ENCODE peak calls at places on chromosome 11, in five cellular contexts. U is AG09309; P is NCI-H446; S is H1; E is stimulated activated CD4-positive, alpha-beta T cell treated with anti-CD3 and anti-CD28 coated beads, Interleukin-1b, Interleukin-23, amount 100 ng/mL, for 1 hour. H is an unnamed sample.

GRCh38 chr11:85867751-85868150 is 12.6 kb downstream of the CCDC83 start:
- DNase-seq in U (no peak), P (no peak), S (no peak), E (no peak), H (no peak)

GRCh38 chr11:13837286-13837685 is 125.2 kb upstream of the SPON1 start:
- DNase-seq in U (no peak), P (no peak), S (no peak), E (no peak), H (no peak)

GRCh38 chr11:94662065-94662779 is 95.1 kb downstream of the PIWIL4 start:
- DNase-seq in U (no peak), P (no peak), S (no peak), E (no peak), H (no peak)

GRCh38 chr11:43955381-43956118 is 13.1 kb downstream of the C11orf96 start:
- DNase-seq in U (no peak), P (no peak), S (no peak), E (no peak), H (no peak)

GRCh38 chr11:83836883-83837654 is 550.9 kb upstream of the CCDC90B start:
- DNase-seq in U (no peak), P (peak; percentile 56), S (peak; percentile 61), E (no peak), H (peak; percentile 20)

GRCh38 chr11:75351541-75352416 is at the start of gene ARRB1:
- DNase-seq in U (no peak), P (no peak), S (peak; percentile 69), E (peak; percentile 22), H (peak; percentile 84)

GRCh38 chr11:114258696-114259095 is 37.5 kb upstream of the NNMT start:
- DNase-seq in U (no peak), P (no peak), S (no peak), E (no peak), H (no peak)

GRCh38 chr11:921921-922678 is 3.6 kb upstream of the AP2A2 start:
- DNase-seq in U (no peak), P (no peak), S (no peak), E (no peak), H (no peak)